ENCODE peak calls at places on chromosomes 12 and 14, in five cellular contexts. L is HCT116, H is SK-N-SH, A is GM12878, T is HepG2. G is an unnamed sample.

GRCh38 chr14:33584698-33585097 is 366.2 kb downstream of the EGLN3 start:
- DNase-seq in L (no peak), H (no peak), A (no peak), T (no peak), G (no peak)

GRCh38 chr12:89962648-89963047 is 254.0 kb upstream of the ATP2B1 start:
- DNase-seq in L (no peak), H (no peak), A (no peak), T (no peak), G (peak; percentile 74)

GRCh38 chr12:93805736-93806141 is 128.6 kb downstream of the CRADD start:
- DNase-seq in L (no peak), H (no peak), A (no peak), T (no peak), G (no peak)

GRCh38 chr12:82082476-82082875 is 275.7 kb downstream of the CCDC59 start:
- DNase-seq in L (no peak), H (no peak), A (no peak), T (no peak), G (no peak)

GRCh38 chr12:57802607-57803006 is 15.9 kb downstream of the AVIL start:
- DNase-seq in L (no peak), H (no peak), A (no peak), T (no peak), G (no peak)

GRCh38 chr12:53676715-53677611 is 1.1 kb upstream of the ATP5MC2 start:
- DNase-seq in L (no peak), H (no peak), A (no peak), T (no peak), G (no peak)

GRCh38 chr14:65709576-65709975 is 297.0 kb downstream of the FUT8 start:
- DNase-seq in L (no peak), H (no peak), A (no peak), T (no peak), G (no peak)

GRCh38 chr12:98058838-98059237 is 456.6 kb upstream of the TMPO start:
- DNase-seq in L (no peak), H (no peak), A (no peak), T (no peak), G (no peak)

GRCh38 chr14:40340708-40341107 is 908.5 kb upstream of the FBXO33 start:
- DNase-seq in L (no peak), H (no peak), A (no peak), T (no peak), G (no peak)

GRCh38 chr12:66984962-66985361 is 284.2 kb upstream of the CAND1 start:
- DNase-seq in L (no peak), H (no peak), A (no peak), T (no peak), G (peak; percentile 51)

GRCh38 chr12:7460375-7461259 is 16.7 kb upstream of the CD163L1 start:
- DNase-seq in L (peak; percentile 34), H (peak; percentile 34), A (no peak), T (peak; percentile 46), G (peak; percentile 7)

GRCh38 chr12:44812062-44812461 is 64.1 kb downstream of the NELL2 start:
- DNase-seq in L (peak; percentile 13), H (no peak), A (no peak), T (no peak), G (no peak)

GRCh38 chr12:27973487-27973890 is 956 bp upstream of the PTHLH start:
- DNase-seq in L (no peak), H (no peak), A (no peak), T (no peak), G (no peak)

GRCh38 chr12:24227550-24227949 is 278.1 kb upstream of the SOX5 start:
- DNase-seq in L (no peak), H (no peak), A (no peak), T (no peak), G (no peak)

GRCh38 chr12:76719171-76719631 is 44.7 kb upstream of the ZDHHC17 start:
- DNase-seq in L (no peak), H (no peak), A (no peak), T (no peak), G (no peak)

GRCh38 chr12:47328831-47329545 is 249.2 kb upstream of the AMIGO2 start:
- DNase-seq in L (no peak), H (no peak), A (no peak), T (no peak), G (no peak)

GRCh38 chr12:90209029-90209428 is 500.4 kb upstream of the ATP2B1 start:
- DNase-seq in L (no peak), H (no peak), A (no peak), T (no peak), G (no peak)

GRCh38 chr12:54412786-54413185 is 6.3 kb downstream of the ITGA5 start:
- DNase-seq in L (no peak), H (no peak), A (no peak), T (no peak), G (no peak)

GRCh38 chr12:119630223-119630781 is 36.7 kb downstream of the TMEM233 start:
- DNase-seq in L (no peak), H (no peak), A (no peak), T (no peak), G (no peak)

GRCh38 chr12:110200124-110200417 is 75.9 kb downstream of the IFT81 start:
- DNase-seq in L (no peak), H (no peak), A (no peak), T (peak; percentile 30), G (no peak)

GRCh38 chr12:29655861-29656260 is 127.9 kb downstream of the TMTC1 start:
- DNase-seq in L (no peak), H (no peak), A (no peak), T (no peak), G (no peak)

GRCh38 chr12:28027947-28028724 is 55.6 kb upstream of the PTHLH start:
- DNase-seq in L (no peak), H (no peak), A (no peak), T (no peak), G (no peak)

GRCh38 chr12:5227722-5228274 is 184.1 kb downstream of the KCNA5 start:
- DNase-seq in L (no peak), H (no peak), A (no peak), T (no peak), G (no peak)

GRCh38 chr12:56468216-56469006 is at the start of gene SPRYD4:
- DNase-seq in L (peak; percentile 82), H (peak; percentile 94), A (peak; percentile 70), T (peak; percentile 82), G (peak; percentile 96)

GRCh38 chr12:8697120-8697475 is 693 bp upstream of the RIMKLB start:
- DNase-seq in L (no peak), H (no peak), A (no peak), T (no peak), G (no peak)

DNA sequence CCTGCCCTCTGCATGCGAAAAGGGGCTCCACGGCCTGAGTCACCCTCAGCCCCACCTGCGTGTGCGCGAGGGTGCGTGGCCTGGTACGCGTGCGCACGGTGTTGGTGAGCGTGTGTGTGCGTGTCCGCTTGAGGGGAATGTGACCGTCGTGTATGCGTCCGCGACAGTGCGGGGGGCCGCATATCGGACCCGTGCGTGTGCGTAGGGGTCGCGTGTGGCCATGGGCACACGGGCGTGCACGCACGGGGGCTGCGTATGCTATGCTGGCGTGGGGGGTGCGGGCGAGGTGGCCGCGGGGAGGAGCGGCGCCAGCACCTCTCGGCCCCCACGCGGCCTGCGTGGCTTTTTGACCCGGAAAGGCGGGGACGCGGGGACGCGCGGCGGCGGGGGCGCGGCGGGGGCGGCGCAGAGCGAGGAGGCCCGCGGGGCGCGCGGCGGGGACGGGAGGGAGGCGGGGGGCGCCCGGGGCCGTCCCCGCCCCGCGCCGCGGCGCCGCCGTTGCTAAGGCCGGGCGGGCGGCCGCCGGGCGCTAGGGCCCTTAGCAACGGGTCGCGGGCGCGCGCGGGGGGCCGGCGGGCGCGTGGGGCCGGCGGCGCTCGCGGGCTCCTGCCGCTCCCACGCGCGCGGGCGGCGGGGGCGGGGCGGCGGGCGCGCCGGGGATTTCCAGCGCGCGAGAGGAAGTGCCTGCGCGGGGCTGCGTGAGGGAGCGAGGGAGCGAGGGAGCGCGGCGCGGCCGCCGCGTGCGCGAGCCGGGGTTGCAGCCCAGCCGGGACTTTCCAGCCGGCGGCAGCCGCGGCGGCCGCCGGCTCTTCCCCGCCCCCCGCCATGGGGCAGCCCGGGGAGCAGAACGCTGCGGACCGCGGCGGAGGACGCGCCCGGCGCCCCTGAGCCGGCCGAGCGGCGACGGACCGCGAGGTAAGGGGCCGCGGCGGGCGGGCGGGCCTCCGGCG is at the start of gene TRAF3:
- DNase-seq in L (no peak), H (peak; percentile 93), A (no peak), T (no peak), G (peak; percentile 64)
- TF ChIP-seq JUND in L (no peak), H (no peak), A (no peak), T (no peak), G (no peak)

GRCh38 chr12:105455250-105455649 is 124.8 kb downstream of the C12orf75 start:
- DNase-seq in L (no peak), H (no peak), A (no peak), T (no peak), G (no peak)
- TF ChIP-seq JUND in L (no peak), H (no peak), A (no peak), T (no peak), G (no peak)

GRCh38 chr14:94897092-94897491 is 127.2 kb upstream of the GSC start:
- DNase-seq in L (no peak), H (no peak), A (no peak), T (no peak), G (no peak)
- TF ChIP-seq JUND in L (no peak), H (no peak), A (no peak), T (no peak), G (no peak)

GRCh38 chr12:132391326-132392041 is 62.1 kb upstream of the GALNT9 start:
- DNase-seq in L (no peak), H (no peak), A (no peak), T (no peak), G (no peak)

GRCh38 chr12:132389526-132390286 is 60.3 kb upstream of the GALNT9 start:
- DNase-seq in L (no peak), H (peak; percentile 61), A (no peak), T (no peak), G (no peak)

GRCh38 chr12:132389066-132389465 is 59.7 kb upstream of the GALNT9 start:
- DNase-seq in L (no peak), H (no peak), A (no peak), T (no peak), G (no peak)

GRCh38 chr12:132388379-132389015 is 59.1 kb upstream of the GALNT9 start:
- DNase-seq in L (no peak), H (no peak), A (no peak), T (no peak), G (no peak)

DNA sequence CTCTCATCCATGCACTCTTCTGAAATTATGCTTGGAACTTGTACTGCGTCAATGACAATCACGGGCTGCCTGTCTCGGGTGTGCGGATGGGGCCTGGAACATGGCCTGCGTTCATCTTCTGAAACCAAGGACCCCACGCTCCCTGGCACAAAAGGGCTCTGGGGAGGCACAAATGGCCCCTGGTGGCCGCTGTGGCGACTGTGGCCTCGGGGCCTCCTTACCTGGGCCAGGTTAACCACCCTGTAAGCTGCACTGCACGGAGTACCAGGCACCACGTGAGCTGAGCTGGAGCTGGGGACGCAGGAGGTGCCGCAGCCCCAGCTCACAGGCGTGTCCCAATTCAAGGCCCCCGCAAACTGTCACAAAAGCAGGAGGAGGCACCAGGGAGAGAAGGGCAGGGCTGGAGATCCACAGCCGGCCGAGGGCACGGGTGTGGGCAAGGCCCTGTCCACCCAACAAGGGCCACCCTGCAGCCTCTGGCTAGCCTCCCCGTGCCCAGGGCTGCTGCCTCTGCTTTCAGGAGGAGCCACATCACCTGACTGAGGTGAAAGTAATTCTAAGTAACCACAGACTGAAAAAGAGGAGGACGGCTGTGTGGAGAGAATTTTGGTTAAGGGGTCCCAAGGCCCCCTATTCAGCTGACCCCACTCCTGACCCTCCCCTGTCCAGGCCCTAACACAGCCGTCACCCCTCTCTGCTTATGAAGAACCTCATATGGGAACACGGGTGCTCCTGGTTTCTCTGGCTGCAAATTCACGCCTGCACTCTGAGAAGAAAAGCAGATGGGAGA is 61.1 kb upstream of the GALNT9 start:
- DNase-seq in L (no peak), H (no peak), A (no peak), T (no peak), G (no peak)
- TF ChIP-seq JUND in L (no peak), H (no peak), A (no peak), T (no peak), G (no peak)

GRCh38 chr14:51939727-51940126 is 49.6 kb upstream of the RTRAF start:
- DNase-seq in L (no peak), H (no peak), A (peak; percentile 37), T (no peak), G (no peak)
- TF ChIP-seq JUND in L (no peak), H (no peak), A (no peak), T (no peak), G (no peak)

G was measured in T47D.